ENCODE peak calls at places on chromosomes 4 and X, in four cellular contexts. Z is psoas muscle, T is left lung, D is SJSA1. K is an unnamed sample.

GRCh38 chr4:2937146-2937857 is 25.9 kb downstream of the NOP14 start:
- DNase-seq in Z (peak; percentile 55), T (peak; percentile 87), D (no peak), K (no peak)

GRCh38 chr4:26896636-26897035 is 36.0 kb downstream of the STIM2 start:
- DNase-seq in Z (no peak), T (no peak), D (no peak), K (no peak)

GRCh38 chr4:87865960-87866598 is 33.3 kb downstream of the MEPE start:
- DNase-seq in Z (no peak), T (no peak), D (peak; percentile 79), K (no peak)

GRCh38 chr4:56979674-56980073 is 978 bp downstream of the POLR2B start:
- DNase-seq in Z (no peak), T (no peak), D (peak; percentile 48), K (no peak)

GRCh38 chr4:159105063-159105414 is 2.2 kb downstream of the RAPGEF2 start:
- DNase-seq in Z (no peak), T (no peak), D (no peak), K (no peak)

GRCh38 chrX:81195712-81196111 is 6.0 kb downstream of the HMGN5 start:
- DNase-seq in Z (no peak), T (no peak), D (peak; percentile 42), K (no peak)

GRCh38 chr4:102438396-102438795 is 62.8 kb upstream of the NFKB1 start:
- DNase-seq in Z (no peak), T (no peak), D (peak; percentile 61), K (no peak)

GRCh38 chr4:113049421-113050355 is at the start of gene ANK2:
- DNase-seq in Z (no peak), T (no peak), D (no peak), K (peak; percentile 67)

GRCh38 chr4:152594981-152595916 is 59.4 kb upstream of the FBXW7 start:
- DNase-seq in Z (no peak), T (no peak), D (no peak), K (peak; percentile 28)

GRCh38 chr4:152352645-152353116 is 183.2 kb downstream of the FBXW7 start:
- DNase-seq in Z (peak; percentile 50), T (peak; percentile 32), D (peak; percentile 43), K (no peak)

GRCh38 chrX:54066841-54067240 is 22.6 kb upstream of the PHF8 start:
- DNase-seq in Z (no peak), T (no peak), D (no peak), K (no peak)

GRCh38 chr4:14184767-14185166 is 557.2 kb upstream of the BOD1L1 start:
- DNase-seq in Z (no peak), T (no peak), D (no peak), K (no peak)

GRCh38 chrX:57286507-57287251 is at the start of gene FAAH2:
- DNase-seq in Z (peak; percentile 21), T (peak; percentile 78), D (no peak), K (peak; percentile 55)

GRCh38 chr4:7021930-7022658 is 21.1 kb upstream of the TADA2B start:
- DNase-seq in Z (peak; percentile 9), T (no peak), D (peak; percentile 81), K (no peak)

GRCh38 chr4:108148316-108148715 is 20.4 kb downstream of the LEF1 start:
- DNase-seq in Z (no peak), T (no peak), D (no peak), K (no peak)

GRCh38 chr4:16161866-16162408 is 64.3 kb downstream of the TAPT1 start:
- DNase-seq in Z (no peak), T (no peak), D (no peak), K (no peak)

GRCh38 chr4:95524184-95524583 is 24.6 kb downstream of the UNC5C start:
- DNase-seq in Z (no peak), T (no peak), D (no peak), K (no peak)

GRCh38 chr4:25131925-25132324 is 28.3 kb downstream of the SEPSECS start:
- DNase-seq in Z (no peak), T (no peak), D (no peak), K (no peak)

GRCh38 chrX:100980608-100981497 is 11.3 kb downstream of the ARL13A start:
- DNase-seq in Z (no peak), T (peak; percentile 61), D (peak; percentile 80), K (no peak)

GRCh38 chr4:82898322-82899243 is 2.0 kb upstream of the THAP9 start:
- DNase-seq in Z (no peak), T (no peak), D (peak; percentile 66), K (no peak)

GRCh38 chr4:137530176-137530575 is 2.1 kb downstream of the PCDH18 start:
- DNase-seq in Z (no peak), T (no peak), D (no peak), K (no peak)

GRCh38 chrX:134734343-134735001 is 76.2 kb upstream of the PLAC1 start:
- DNase-seq in Z (no peak), T (no peak), D (no peak), K (no peak)

GRCh38 chrX:5474282-5474681 is 754.4 kb downstream of the NLGN4X start:
- DNase-seq in Z (no peak), T (no peak), D (no peak), K (no peak)

GRCh38 chr4:184463856-184464255 is 10.5 kb downstream of the IRF2 start:
- DNase-seq in Z (no peak), T (no peak), D (no peak), K (no peak)

GRCh38 chr4:105352826-105353225 is 121.0 kb downstream of the PPA2 start:
- DNase-seq in Z (no peak), T (no peak), D (no peak), K (no peak)

GRCh38 chrX:132023896-132024386 is 839 bp downstream of the STK26 start:
- DNase-seq in Z (peak; percentile 36), T (peak; percentile 36), D (no peak), K (peak; percentile 54)

GRCh38 chr4:111330786-111331185 is 707.9 kb upstream of the PITX2 start:
- DNase-seq in Z (no peak), T (no peak), D (no peak), K (no peak)

GRCh38 chrX:15056044-15056443 is 182.8 kb downstream of the MOSPD2 start:
- DNase-seq in Z (no peak), T (no peak), D (no peak), K (no peak)

GRCh38 chr4:40199999-40200880 is 3.4 kb downstream of the RHOH start:
- DNase-seq in Z (no peak), T (peak; percentile 41), D (no peak), K (no peak)

GRCh38 chr4:75514949-75515612 is 808 bp downstream of the THAP6 start:
- DNase-seq in Z (no peak), T (no peak), D (no peak), K (no peak)

GRCh38 chrX:21382715-21383114 is 8.5 kb downstream of the CNKSR2 start:
- DNase-seq in Z (no peak), T (no peak), D (no peak), K (no peak)

GRCh38 chrX:55486736-55487135 is 2.9 kb downstream of the USP51 start:
- DNase-seq in Z (no peak), T (no peak), D (no peak), K (no peak)

GRCh38 chr4:102713096-102713495 is 47.7 kb downstream of the MANBA start:
- DNase-seq in Z (no peak), T (no peak), D (no peak), K (no peak)

GRCh38 chr4:127641524-127641923 is 8.8 kb downstream of the INTU start:
- DNase-seq in Z (no peak), T (no peak), D (no peak), K (no peak)

GRCh38 chr4:83019794-83020497 is 9.3 kb upstream of the LIN54 start:
- DNase-seq in Z (no peak), T (no peak), D (no peak), K (no peak)

GRCh38 chrX:19017271-19017670 is 33.4 kb upstream of the PHKA2 start:
- DNase-seq in Z (no peak), T (no peak), D (no peak), K (no peak)

DNA sequence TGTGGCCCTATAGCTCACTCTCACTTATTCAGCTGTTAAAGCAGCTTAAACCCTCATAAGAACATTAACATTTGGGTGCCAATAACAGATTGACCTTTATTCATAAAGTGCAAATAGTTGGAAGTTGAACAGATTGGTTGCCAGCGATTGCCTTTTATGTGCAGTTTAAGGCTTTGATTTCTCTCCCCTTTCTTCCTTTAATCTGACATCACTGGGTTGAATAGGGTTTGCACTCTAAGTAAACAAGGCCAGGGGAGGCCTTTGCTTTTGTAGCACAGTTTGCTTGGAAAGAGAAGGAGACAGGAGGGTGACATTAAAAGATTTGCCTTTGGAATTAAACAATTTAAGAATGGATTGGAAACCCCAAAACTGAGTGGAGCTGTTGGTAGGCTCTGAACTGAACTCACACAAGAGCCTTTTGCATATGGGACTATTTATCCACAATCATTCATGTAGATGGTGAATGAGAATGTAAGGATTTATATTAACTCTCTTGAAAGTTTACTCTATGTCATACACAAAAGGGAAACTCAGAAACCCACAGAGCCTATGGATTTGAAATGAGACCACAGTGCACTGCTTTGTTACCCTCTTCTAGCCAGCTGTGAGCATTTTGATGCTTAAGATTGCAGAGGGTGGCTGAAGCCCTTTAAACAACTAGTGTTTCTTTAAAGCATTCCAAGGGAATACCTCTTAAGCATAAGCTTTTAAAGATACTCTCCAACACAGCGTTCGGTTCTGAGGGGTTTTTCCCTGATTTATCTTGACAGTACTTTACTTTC is 114.1 kb downstream of the NKX6-1 start:
- DNase-seq in Z (no peak), T (no peak), D (no peak), K (no peak)
- H3K4me3 ChIP-seq in Z (no peak overlapping the region), T (no peak overlapping the region), D (no peak overlapping the region), K (no peak overlapping the region)

DNA sequence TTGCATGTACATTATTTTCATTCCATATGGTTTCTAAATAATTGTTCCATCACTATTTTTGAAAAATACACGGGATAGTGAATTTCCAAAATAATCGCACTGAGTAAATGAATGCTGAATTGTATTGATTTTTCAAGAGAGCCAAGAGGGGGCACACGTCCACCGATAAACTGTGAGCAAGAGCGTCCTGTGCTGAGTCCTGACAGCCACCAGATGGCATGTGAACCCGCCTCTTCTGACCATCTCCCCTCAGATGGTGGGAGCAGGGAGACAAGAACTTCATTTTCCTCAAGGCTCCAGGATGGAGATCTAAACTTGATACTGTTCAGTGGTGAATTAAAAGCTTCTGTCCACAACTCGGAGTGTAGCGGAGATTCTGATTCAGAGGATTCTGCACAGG is 30.6 kb upstream of the IL9R start:
- DNase-seq in Z (no peak), T (no peak), D (no peak), K (peak; percentile 43)
- H3K4me3 ChIP-seq in Z (no peak overlapping the region), T (no peak overlapping the region), D (no peak overlapping the region), K (no peak overlapping the region)

GRCh38 chrX:110082156-110082555 is 79.2 kb downstream of the TMEM164 start:
- DNase-seq in Z (no peak), T (no peak), D (no peak), K (no peak)
- H3K4me3 ChIP-seq in Z (no peak overlapping the region), T (no peak overlapping the region), D (no peak overlapping the region), K (no peak overlapping the region)

GRCh38 chr4:76585897-76586360 is 150.9 kb downstream of the SHROOM3 start:
- DNase-seq in Z (no peak), T (peak; percentile 88), D (no peak), K (peak; percentile 87)
- H3K4me3 ChIP-seq in Z (peak overlapping the region; percentile 40), T (peak overlapping the region; percentile 26), D (no peak overlapping the region), K (peak overlapping the region; percentile 32)

GRCh38 chrX:1466232-1466661 is 13.5 kb upstream of the ASMTL start:
- DNase-seq in Z (no peak), T (peak; percentile 20), D (peak; percentile 41), K (peak; percentile 43)
- H3K4me3 ChIP-seq in Z (no peak overlapping the region), T (no peak overlapping the region), D (no peak overlapping the region), K (no peak overlapping the region)

GRCh38 chr4:156581693-156582092 is 389.9 kb downstream of the PDGFC start:
- DNase-seq in Z (no peak), T (no peak), D (no peak), K (no peak)
- H3K4me3 ChIP-seq in Z (no peak overlapping the region), T (no peak overlapping the region), D (peak overlapping the region; percentile 6), K (no peak overlapping the region)

GRCh38 chrX:139642241-139642927 is 65.6 kb downstream of the MCF2 start:
- DNase-seq in Z (no peak), T (no peak), D (no peak), K (peak; percentile 37)
- H3K4me3 ChIP-seq in Z (no peak overlapping the region), T (no peak overlapping the region), D (no peak overlapping the region), K (no peak overlapping the region)

K was measured in H1.